ENCODE peak calls at places on chromosomes 16 and 17, in six cellular contexts. U, K, O, A, V and W are unnamed samples.

GRCh38 chr16:86995456-86995855 is 321.7 kb downstream of the C16orf95 start:
- DNase-seq in U (no peak), K (no peak), O (no peak), A (no peak), V (no peak), W (no peak)

GRCh38 chr17:73910216-73910615 is 266.0 kb upstream of the SDK2 start:
- DNase-seq in U (no peak), K (no peak), O (no peak), A (no peak), V (no peak), W (no peak)

GRCh38 chr16:72787519-72788268 is 260.2 kb downstream of the ZFHX3 start:
- DNase-seq in U (no peak), K (peak), O (peak), A (no peak), V (no peak), W (peak)

GRCh38 chr16:81863630-81864352 is 84.7 kb downstream of the PLCG2 start:
- DNase-seq in U (no peak), K (peak), O (peak), A (no peak), V (no peak), W (no peak)

GRCh38 chr17:80113033-80113484 is 11.7 kb downstream of the GAA start:
- DNase-seq in U (no peak), K (no peak), O (no peak), A (no peak), V (no peak), W (no peak)

GRCh38 chr16:1691956-1692355 is 13.9 kb downstream of the JPT2 start:
- DNase-seq in U (peak), K (no peak), O (no peak), A (no peak), V (no peak), W (no peak)

GRCh38 chr17:75404223-75404738 is 1.2 kb downstream of the GRB2 start:
- DNase-seq in U (peak), K (no peak), O (peak), A (peak), V (peak), W (peak)

GRCh38 chr16:77877712-77878111 is 89.3 kb downstream of the VAT1L start:
- DNase-seq in U (peak), K (no peak), O (no peak), A (peak), V (no peak), W (peak)

GRCh38 chr16:3971261-3971660 is 90.7 kb upstream of the CREBBP start:
- DNase-seq in U (no peak), K (peak), O (no peak), A (no peak), V (no peak), W (no peak)

GRCh38 chr17:68355093-68355492 is 63.8 kb downstream of the ARSG start:
- DNase-seq in U (no peak), K (no peak), O (no peak), A (no peak), V (no peak), W (peak)

GRCh38 chr17:28258347-28258887 is 60.6 kb upstream of the TMEM97 start:
- DNase-seq in U (no peak), K (no peak), O (no peak), A (no peak), V (no peak), W (no peak)

GRCh38 chr16:88533381-88533831 is 36.8 kb upstream of the ZC3H18 start:
- DNase-seq in U (no peak), K (no peak), O (peak), A (no peak), V (no peak), W (no peak)

GRCh38 chr17:32940706-32941390 is 12.9 kb downstream of the TMEM98 start:
- DNase-seq in U (no peak), K (no peak), O (no peak), A (no peak), V (no peak), W (no peak)

GRCh38 chr16:70805380-70805779 is 4.4 kb upstream of the VAC14 start:
- DNase-seq in U (no peak), K (no peak), O (no peak), A (no peak), V (no peak), W (no peak)

GRCh38 chr16:85789773-85790172 is 9.6 kb downstream of the EMC8 start:
- DNase-seq in U (no peak), K (no peak), O (no peak), A (no peak), V (no peak), W (no peak)

GRCh38 chr16:57689772-57690558 is 4.6 kb upstream of the DRC7 start:
- DNase-seq in U (no peak), K (peak), O (no peak), A (no peak), V (no peak), W (peak)

GRCh38 chr17:48555183-48555615 is 10.3 kb upstream of the HOXB2 start:
- DNase-seq in U (peak), K (no peak), O (no peak), A (no peak), V (no peak), W (peak)

GRCh38 chr16:78005881-78006280 is 16.5 kb upstream of the CLEC3A start:
- DNase-seq in U (peak), K (no peak), O (peak), A (peak), V (no peak), W (peak)

GRCh38 chr16:55047903-55048497 is 117.3 kb downstream of the IRX5 start:
- DNase-seq in U (no peak), K (no peak), O (no peak), A (no peak), V (no peak), W (no peak)

GRCh38 chr16:87580855-87581261 is 21.4 kb upstream of the JPH3 start:
- DNase-seq in U (no peak), K (no peak), O (no peak), A (no peak), V (peak), W (peak)

GRCh38 chr16:301235-301634 is 18.3 kb downstream of the PDIA2 start:
- DNase-seq in U (no peak), K (no peak), O (no peak), A (no peak), V (no peak), W (no peak)

GRCh38 chr17:19306160-19307111 is 56.1 kb downstream of the B9D1 start:
- DNase-seq in U (no peak), K (peak), O (no peak), A (no peak), V (no peak), W (peak)
- TF ChIP-seq MAX in U (no peak), K (no peak), O (no peak), A (no peak), V (no peak), W (no peak)

GRCh38 chr17:82964851-82965341 is 114.5 kb upstream of the METRNL start:
- DNase-seq in U (no peak), K (no peak), O (no peak), A (no peak), V (no peak), W (no peak)

GRCh38 chr17:82967268-82968032 is 112.0 kb upstream of the METRNL start:
- DNase-seq in U (no peak), K (no peak), O (no peak), A (no peak), V (no peak), W (no peak)

GRCh38 chr17:82966415-82966814 is 113.0 kb upstream of the METRNL start:
- DNase-seq in U (no peak), K (no peak), O (no peak), A (no peak), V (no peak), W (no peak)

GRCh38 chr17:82963104-82963950 is 116.1 kb upstream of the METRNL start:
- DNase-seq in U (no peak), K (no peak), O (peak), A (no peak), V (peak), W (no peak)

DNA sequence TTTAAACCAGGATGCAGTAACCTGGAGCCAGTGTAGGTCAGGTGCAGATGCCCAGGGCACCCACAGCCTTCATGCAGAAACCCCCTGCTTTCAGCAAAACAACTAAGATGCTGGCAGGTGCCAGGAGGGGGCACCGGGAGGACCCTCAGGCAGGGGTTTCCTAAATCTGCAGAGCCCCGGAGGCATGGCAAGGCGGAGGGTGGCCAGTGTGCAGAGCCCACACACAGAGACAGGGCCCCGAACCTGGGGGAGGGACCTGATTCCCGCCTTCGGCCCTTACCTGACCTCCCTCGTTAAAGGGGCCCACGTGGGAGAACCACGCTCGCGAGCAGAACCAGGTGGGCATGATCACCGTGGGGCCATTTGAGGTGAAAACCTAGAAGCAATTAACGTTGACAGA is 114.0 kb upstream of the METRNL start:
- DNase-seq in U (no peak), K (no peak), O (no peak), A (no peak), V (no peak), W (no peak)
- TF ChIP-seq MAX in U (no peak), K (no peak), O (no peak), A (no peak), V (no peak), W (no peak)

GRCh38 chr17:5032865-5033264 is 2.4 kb downstream of the SLC52A1 start:
- DNase-seq in U (no peak), K (no peak), O (no peak), A (no peak), V (no peak), W (no peak)
- TF ChIP-seq MAX in U (no peak), K (no peak), O (no peak), A (no peak), V (no peak), W (no peak)

GRCh38 chr16:8254425-8254824 is 335.9 kb downstream of the TMEM114 start:
- DNase-seq in U (no peak), K (no peak), O (no peak), A (no peak), V (no peak), W (no peak)
- TF ChIP-seq MAX in U (no peak), K (no peak), O (no peak), A (no peak), V (no peak), W (no peak)

GRCh38 chr16:29875206-29875605 is 12.2 kb upstream of the CDIPT start:
- DNase-seq in U (no peak), K (no peak), O (no peak), A (no peak), V (no peak), W (no peak)

GRCh38 chr16:29876578-29877249 is 13.7 kb upstream of the CDIPT start:
- DNase-seq in U (no peak), K (no peak), O (peak), A (no peak), V (no peak), W (no peak)

GRCh38 chr16:29873319-29873718 is 10.3 kb upstream of the CDIPT start:
- DNase-seq in U (no peak), K (no peak), O (no peak), A (no peak), V (no peak), W (no peak)

GRCh38 chr16:29877266-29877961 is 14.4 kb upstream of the CDIPT start:
- DNase-seq in U (peak), K (peak), O (peak), A (peak), V (peak), W (peak)

GRCh38 chr16:29876186-29876577 is 13.2 kb upstream of the CDIPT start:
- DNase-seq in U (no peak), K (no peak), O (peak), A (no peak), V (no peak), W (no peak)
- TF ChIP-seq MAX in U (no peak), K (no peak), O (no peak), A (no peak), V (no peak), W (no peak)

GRCh38 chr16:48617711-48618148 is 7.8 kb upstream of the N4BP1 start:
- DNase-seq in U (no peak), K (no peak), O (no peak), A (no peak), V (no peak), W (no peak)
- TF ChIP-seq MAX in U (no peak), K (no peak), O (no peak), A (no peak), V (no peak), W (no peak)